ENCODE peak calls at places on chromosomes 4 and X, in nine cellular contexts. R, U, X, A, T, D, S, V and J are unnamed samples.

GRCh38 chrX:39304746-39305145 is 503.5 kb downstream of the MID1IP1 start:
- DNase-seq in X (no peak), V (no peak), D (no peak), U (no peak), A (no peak), R (no peak), T (no peak), S (no peak), J (no peak)

GRCh38 chr4:65407483-65407882 is 262.8 kb downstream of the EPHA5 start:
- DNase-seq in T (no peak), V (no peak), D (no peak), S (no peak), U (no peak), A (no peak), X (no peak), R (no peak), J (no peak)

GRCh38 chr4:155353923-155354540 is 22.7 kb downstream of the MAP9 start:
- DNase-seq in X (peak), U (peak), D (peak), A (peak), T (peak), V (peak), R (peak), S (peak), J (peak)

GRCh38 chrX:13180807-13181206 is 136.4 kb upstream of the FAM9C start:
- DNase-seq in D (no peak), S (no peak), A (no peak), U (peak), X (no peak), V (no peak), T (no peak), R (no peak), J (peak)

GRCh38 chrX:123084797-123085196 is 99.3 kb upstream of the GRIA3 start:
- DNase-seq in X (no peak), T (no peak), D (no peak), R (no peak), U (no peak), V (no peak), A (no peak), S (no peak), J (peak)

GRCh38 chr4:70183168-70183939 is 12.2 kb upstream of the ODAM start:
- DNase-seq in S (peak), T (no peak), D (peak), X (no peak), R (no peak), A (no peak), V (peak), U (peak), J (peak)

GRCh38 chr4:125085-125820 is 952 bp downstream of the ZNF718 start:
- DNase-seq in S (no peak), U (peak), X (no peak), V (peak), A (peak), D (peak), T (peak), R (no peak), J (no peak)

GRCh38 chr4:38601244-38601915 is 62.6 kb upstream of the KLF3 start:
- DNase-seq in D (no peak), U (peak), R (no peak), X (no peak), V (no peak), S (no peak), T (no peak), A (no peak), J (peak)

GRCh38 chr4:61301285-61301684 is 101.2 kb downstream of the ADGRL3 start:
- DNase-seq in A (no peak), R (no peak), S (no peak), U (no peak), V (no peak), D (no peak), X (no peak), T (no peak), J (no peak)

GRCh38 chr4:10578027-10578426 is 106.5 kb downstream of the CLNK start:
- DNase-seq in D (no peak), U (no peak), R (no peak), V (no peak), A (no peak), X (no peak), T (no peak), S (peak), J (no peak)

GRCh38 chrX:147912093-147912801 is 528 bp downstream of the FMR1 start:
- DNase-seq in S (peak), T (no peak), D (peak), X (peak), U (peak), V (peak), A (peak), R (no peak), J (peak)

DNA sequence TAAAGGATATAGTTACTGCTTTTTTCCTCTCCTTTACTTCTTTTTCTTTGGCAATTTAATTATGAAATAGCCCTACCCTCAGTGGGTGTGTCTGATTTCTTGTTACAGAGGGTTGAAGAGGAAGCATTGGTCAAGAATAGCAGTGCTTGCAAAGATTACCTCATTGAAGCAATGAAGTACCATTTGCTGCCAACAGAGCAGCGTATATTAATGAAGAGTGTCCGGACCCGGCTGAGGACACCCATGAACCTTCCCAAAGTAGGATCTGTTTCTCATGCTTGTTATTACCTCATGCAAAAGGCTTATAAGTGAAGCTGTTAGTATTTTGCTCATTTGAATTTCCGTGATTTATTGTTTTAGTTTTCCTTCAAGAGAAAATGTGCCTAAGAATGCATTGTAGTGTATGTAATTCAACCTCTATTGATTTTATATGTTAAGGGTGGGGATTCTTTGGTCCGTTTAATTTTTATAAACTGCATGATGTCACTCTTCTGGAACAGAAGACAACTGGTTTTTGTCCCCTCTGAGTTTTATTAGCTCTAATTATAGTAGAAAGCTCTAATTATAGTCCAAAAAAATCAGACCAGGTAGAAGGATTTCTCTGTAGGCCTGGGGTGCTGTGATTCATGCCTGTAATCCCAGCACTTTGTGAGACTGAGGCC is 27.9 kb upstream of the MSMO1 start:
- DNase-seq in D (no peak), R (no peak), U (no peak), X (no peak), S (no peak), V (no peak), A (no peak), T (no peak), J (no peak)
- TF ChIP-seq CTCF in D (no peak), R (no peak), U (no peak), X (no peak), S (no peak), V (no peak), A (no peak), T (no peak), J (no peak)

GRCh38 chrX:85994787-85995186 is 52.6 kb downstream of the CHM start:
- DNase-seq in R (no peak), D (no peak), S (no peak), U (no peak), X (no peak), V (no peak), A (no peak), T (no peak), J (peak)

GRCh38 chrX:85998954-85999353 is 48.4 kb downstream of the CHM start:
- DNase-seq in R (no peak), D (no peak), A (no peak), V (no peak), S (no peak), U (no peak), X (no peak), T (no peak), J (no peak)

GRCh38 chrX:85994228-85994627 is 53.1 kb downstream of the CHM start:
- DNase-seq in U (no peak), R (no peak), T (no peak), A (no peak), D (no peak), V (no peak), S (no peak), X (no peak), J (peak)

GRCh38 chrX:85995641-85996040 is 51.7 kb downstream of the CHM start:
- DNase-seq in X (no peak), U (no peak), A (no peak), V (no peak), S (no peak), R (no peak), D (no peak), T (no peak), J (no peak)

GRCh38 chrX:85996555-85996954 is 50.8 kb downstream of the CHM start:
- DNase-seq in A (no peak), U (no peak), V (no peak), S (no peak), X (no peak), D (no peak), T (no peak), R (no peak), J (no peak)
- TF ChIP-seq CTCF in A (no peak), U (no peak), V (no peak), S (no peak), X (no peak), D (no peak), T (no peak), R (no peak), J (no peak)

DNA sequence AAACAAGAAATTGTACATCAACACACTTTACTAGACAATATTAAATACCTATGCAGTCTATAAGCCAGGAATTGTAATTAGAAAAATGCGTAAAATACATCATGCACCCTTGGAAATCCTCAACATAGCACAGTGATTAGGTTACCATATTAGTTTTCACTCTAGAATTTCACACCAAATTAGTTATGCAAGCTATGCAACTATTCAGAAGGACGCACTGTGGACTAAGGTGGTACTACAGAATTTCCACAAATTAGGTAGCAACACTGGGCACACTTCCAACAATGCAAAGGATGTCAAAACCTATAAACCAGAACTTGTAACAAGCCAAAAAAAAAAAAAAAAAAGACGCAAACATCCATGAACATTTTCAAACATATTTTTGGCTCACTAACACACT is 71.1 kb upstream of the ZCCHC13 start:
- DNase-seq in R (no peak), T (no peak), D (no peak), X (no peak), S (no peak), V (no peak), U (peak), A (no peak), J (peak)
- TF ChIP-seq CTCF in R (no peak), T (no peak), D (no peak), X (no peak), S (no peak), V (no peak), U (no peak), A (no peak), J (peak)

GRCh38 chr4:142497606-142498005 is 348.5 kb downstream of the INPP4B start:
- DNase-seq in T (no peak), R (no peak), U (no peak), V (peak), X (no peak), D (no peak), S (no peak), A (no peak), J (no peak)

DNA sequence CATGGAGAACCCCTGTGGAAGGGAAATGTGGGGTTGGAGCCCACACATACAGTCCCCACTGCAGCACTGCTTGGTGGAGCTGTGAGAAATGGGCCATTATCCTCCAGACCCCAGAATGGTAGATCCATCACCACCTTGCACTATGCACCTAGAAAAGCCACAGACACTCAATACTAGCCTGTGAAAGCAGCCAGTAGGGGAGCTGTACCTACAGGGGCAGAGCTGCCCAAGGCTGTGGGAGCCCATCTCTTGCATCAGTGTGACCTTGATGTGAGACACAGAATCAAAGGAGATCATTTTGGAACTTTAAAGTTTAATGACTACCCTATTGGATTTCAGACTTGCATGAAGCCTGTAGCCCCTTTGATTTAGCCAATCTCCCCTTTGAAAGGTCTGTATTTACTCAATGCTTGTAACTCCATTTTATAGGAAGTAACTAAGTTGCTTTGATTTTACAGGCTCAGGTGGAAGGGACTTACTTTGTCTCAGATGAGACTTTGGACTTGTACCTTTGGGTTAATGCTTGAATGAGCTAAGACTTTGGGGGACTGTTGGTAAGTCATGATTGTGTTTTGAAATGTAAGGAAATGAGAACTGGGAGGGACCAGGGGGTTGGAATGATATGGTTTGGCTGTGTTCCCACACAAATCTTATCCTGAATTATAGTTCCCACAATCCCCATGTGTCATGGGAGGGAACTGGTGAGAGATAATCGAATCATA is 352.7 kb downstream of the INPP4B start:
- DNase-seq in U (peak), A (no peak), V (no peak), X (no peak), D (no peak), S (no peak), R (no peak), T (no peak), J (peak)
- TF ChIP-seq CTCF in U (no peak), A (no peak), V (no peak), X (no peak), D (no peak), S (no peak), R (no peak), T (no peak), J (no peak)

GRCh38 chr4:130335417-130336194 is 1239.7 kb downstream of the C4orf33 start:
- DNase-seq in V (peak), R (no peak), S (no peak), A (no peak), X (no peak), U (no peak), D (no peak), T (no peak), J (no peak)

GRCh38 chr4:130333241-130333759 is 1237.3 kb downstream of the C4orf33 start:
- DNase-seq in V (no peak), X (no peak), U (no peak), A (no peak), D (no peak), S (no peak), R (no peak), T (no peak), J (no peak)

DNA sequence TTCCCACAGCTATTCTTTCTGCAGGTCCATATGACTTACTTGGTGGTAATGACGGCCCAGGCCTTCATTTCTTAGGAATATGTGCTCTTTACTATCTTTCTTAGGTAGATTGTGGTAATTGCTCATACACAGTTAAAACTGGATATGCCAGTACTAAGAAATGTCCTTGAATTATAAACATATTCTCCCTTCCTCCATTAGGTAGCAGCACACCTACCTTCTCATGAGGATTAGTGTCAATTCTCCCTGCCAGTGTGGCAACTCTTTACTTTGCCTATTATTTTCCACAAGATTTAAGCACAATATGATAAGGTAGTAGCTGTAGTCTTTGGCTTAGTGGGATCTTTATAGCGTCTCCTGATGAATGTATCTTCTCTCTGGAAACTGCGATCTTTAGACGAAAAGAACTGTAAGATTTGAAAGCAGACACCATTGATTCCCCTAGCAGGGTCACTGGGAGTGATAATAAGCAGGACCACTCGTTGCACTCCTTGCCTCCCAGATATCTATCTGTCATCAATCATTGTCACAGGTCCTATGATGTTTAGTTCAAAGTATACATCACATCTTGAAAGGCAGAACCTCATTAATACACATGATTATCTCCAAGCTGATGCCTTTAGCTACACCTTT is 1240.7 kb downstream of the C4orf33 start:
- DNase-seq in R (no peak), U (peak), A (no peak), V (peak), X (no peak), D (peak), T (no peak), S (peak), J (peak)
- TF ChIP-seq CTCF in R (no peak), U (peak), A (peak), V (peak), X (no peak), D (peak), T (no peak), S (peak), J (peak)

GRCh38 chr4:95141376-95141775 is 383.6 kb downstream of the BMPR1B start:
- DNase-seq in D (no peak), V (no peak), T (no peak), S (no peak), R (no peak), A (no peak), U (no peak), X (no peak), J (peak)

GRCh38 chr4:95142877-95143412 is 385.2 kb downstream of the BMPR1B start:
- DNase-seq in T (no peak), A (no peak), X (no peak), U (no peak), S (no peak), D (no peak), R (no peak), V (peak), J (no peak)
- TF ChIP-seq CTCF in T (no peak), A (no peak), X (no peak), U (no peak), S (no peak), D (no peak), R (no peak), V (no peak), J (no peak)

GRCh38 chrX:131827935-131828334 is 195.2 kb upstream of the STK26 start:
- DNase-seq in T (no peak), A (no peak), X (no peak), U (no peak), D (peak), R (no peak), V (peak), S (peak), J (no peak)
- TF ChIP-seq CTCF in T (no peak), A (no peak), X (no peak), U (peak), D (no peak), R (no peak), V (peak), S (peak), J (peak)

GRCh38 chr4:7653510-7654414 is 219.0 kb upstream of the PSAPL1 start:
- DNase-seq in D (no peak), X (no peak), T (no peak), R (no peak), A (peak), V (no peak), S (no peak), U (no peak), J (no peak)
- TF ChIP-seq CTCF in D (no peak), X (no peak), T (no peak), R (no peak), A (no peak), V (peak), S (no peak), U (no peak), J (no peak)

GRCh38 chr4:31701256-31701655 is 981.1 kb downstream of the PCDH7 start:
- DNase-seq in T (no peak), A (no peak), R (no peak), U (no peak), S (no peak), V (no peak), X (no peak), D (no peak), J (no peak)
- TF ChIP-seq CTCF in T (no peak), A (no peak), R (no peak), U (no peak), S (no peak), V (no peak), X (no peak), D (no peak), J (no peak)

GRCh38 chr4:188006285-188006848 is 10.8 kb downstream of the ZFP42 start:
- DNase-seq in D (no peak), S (no peak), A (no peak), V (no peak), X (no peak), U (no peak), T (no peak), R (no peak), J (no peak)
- TF ChIP-seq CTCF in D (no peak), S (no peak), A (no peak), V (no peak), X (no peak), U (no peak), T (no peak), R (no peak), J (no peak)